ENCODE peak calls at places on chromosomes 2 and 18, in eight cellular contexts. Q, J, P, B, M, H, S and K are unnamed samples.

GRCh38 chr2:38075436-38076249 is at the start of gene CYP1B1:
- DNase-seq in H (peak; percentile 29), P (peak; percentile 79), Q (peak; percentile 47), M (no peak), J (peak; percentile 71), B (peak; percentile 11), S (no peak), K (no peak)

GRCh38 chr2:73610111-73610510 is 32.1 kb downstream of the NAT8 start:
- DNase-seq in B (no peak), H (no peak), Q (peak; percentile 53), M (no peak), P (no peak), J (no peak), S (no peak), K (no peak)

GRCh38 chr2:132562245-132562644 is 107.8 kb downstream of the LYPD1 start:
- DNase-seq in H (no peak), J (no peak), B (no peak), P (no peak), M (no peak), S (no peak), Q (peak; percentile 34), K (no peak)

GRCh38 chr2:47198985-47199451 is 43.9 kb upstream of the STPG4 start:
- DNase-seq in J (no peak), M (peak; percentile 99), S (no peak), H (no peak), B (no peak), Q (peak; percentile 100), P (no peak), K (peak; percentile 99)

GRCh38 chr2:30472326-30472725 is 25.3 kb downstream of the LCLAT1 start:
- DNase-seq in S (no peak), B (no peak), P (no peak), H (no peak), M (no peak), J (no peak), Q (no peak), K (peak; percentile 44)

GRCh38 chr2:105175231-105175630 is 66.3 kb upstream of the GPR45 start:
- DNase-seq in H (no peak), S (no peak), B (no peak), P (no peak), M (no peak), J (no peak), Q (peak; percentile 22), K (no peak)

GRCh38 chr2:116511426-116511825 is 1303.1 kb upstream of the DDX18 start:
- DNase-seq in B (no peak), Q (no peak), J (no peak), M (no peak), H (no peak), S (no peak), P (no peak), K (no peak)

GRCh38 chr2:173983414-173983871 is 18.3 kb upstream of the SP3 start:
- DNase-seq in J (no peak), H (peak; percentile 16), Q (peak; percentile 39), B (no peak), P (no peak), M (no peak), S (no peak), K (no peak)

GRCh38 chr2:224838335-224838734 is 122.2 kb upstream of the CCDC195 start:
- DNase-seq in H (no peak), B (no peak), S (no peak), M (peak; percentile 39), J (no peak), Q (peak; percentile 55), P (no peak), K (peak; percentile 31)

GRCh38 chr2:101581675-101582299 is 106.9 kb upstream of the RFX8 start:
- DNase-seq in Q (no peak), S (no peak), M (no peak), P (no peak), J (no peak), H (no peak), B (no peak), K (no peak)

GRCh38 chr2:167140767-167141166 is 252.5 kb downstream of the XIRP2 start:
- DNase-seq in B (peak; percentile 57), H (no peak), Q (peak; percentile 99), M (peak; percentile 41), J (no peak), P (no peak), S (no peak), K (peak; percentile 87)

GRCh38 chr2:72789241-72789640 is 36.6 kb downstream of the EXOC6B start:
- DNase-seq in P (no peak), S (no peak), M (no peak), H (no peak), B (no peak), Q (no peak), J (no peak), K (no peak)

GRCh38 chr2:8642332-8643078 is 39.4 kb upstream of the ID2 start:
- DNase-seq in Q (no peak), B (no peak), P (no peak), J (peak; percentile 14), M (no peak), H (peak; percentile 59), S (no peak), K (no peak)

GRCh38 chr2:8643238-8643995 is 38.4 kb upstream of the ID2 start:
- DNase-seq in Q (no peak), S (no peak), P (no peak), M (no peak), B (no peak), J (no peak), H (no peak), K (no peak)

GRCh38 chr2:8645176-8645831 is 36.6 kb upstream of the ID2 start:
- DNase-seq in S (no peak), M (no peak), J (peak; percentile 50), B (no peak), Q (no peak), H (no peak), P (peak; percentile 58), K (no peak)

GRCh38 chr2:8643996-8644356 is 37.9 kb upstream of the ID2 start:
- DNase-seq in Q (no peak), M (no peak), S (no peak), B (no peak), P (no peak), J (peak; percentile 16), H (no peak), K (no peak)

GRCh38 chr2:8644605-8645175 is 37.2 kb upstream of the ID2 start:
- DNase-seq in H (no peak), P (peak; percentile 73), J (peak; percentile 74), Q (no peak), S (no peak), B (peak; percentile 44), M (no peak), K (no peak)
- TF ChIP-seq CTCF in H (no peak), P (peak; percentile 50), J (peak; percentile 59), Q (no peak), S (no peak), B (no peak), M (no peak), K (peak; percentile 35)

DNA sequence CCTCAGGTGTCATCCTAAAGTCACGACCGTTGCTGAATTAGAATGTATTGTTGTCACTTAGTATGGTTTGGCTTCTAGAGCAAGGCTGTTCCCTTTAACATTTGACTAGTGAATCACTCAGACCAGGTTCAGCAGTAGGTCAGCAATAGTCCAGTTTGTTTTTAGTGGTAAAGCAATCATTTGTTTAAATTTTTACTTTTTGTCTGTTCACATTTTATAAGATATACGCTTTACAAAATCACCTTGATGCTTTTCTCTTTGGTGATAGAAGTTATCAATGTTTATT is 1.2 kb downstream of the BABAM2 start:
- DNase-seq in H (no peak), J (no peak), P (no peak), M (no peak), S (no peak), B (no peak), Q (peak; percentile 62), K (no peak)
- H3K4me3 ChIP-seq in H (no peak overlapping the region), J (no peak overlapping the region), P (no peak overlapping the region), M (no peak overlapping the region), S (no peak overlapping the region), B (no peak overlapping the region), Q (no peak overlapping the region), K (no peak overlapping the region)

DNA sequence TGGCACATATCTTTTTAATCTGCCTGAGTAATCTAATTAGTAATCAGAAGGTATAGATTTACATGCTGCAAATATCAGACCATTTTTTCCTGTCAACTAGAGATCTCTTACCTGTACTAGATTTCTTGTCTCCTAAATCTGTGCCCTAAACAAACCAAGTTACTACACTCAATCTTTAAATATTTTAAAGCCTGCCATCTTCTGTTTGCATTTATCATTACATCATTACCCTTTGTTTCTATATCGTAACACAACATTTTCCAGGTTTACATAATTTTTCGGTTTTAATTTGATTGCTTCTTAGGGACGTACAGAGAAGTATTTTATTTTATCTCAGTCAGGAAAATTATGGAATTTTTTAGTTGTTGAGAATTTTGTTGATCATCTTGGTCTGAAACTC is 25.7 kb downstream of the PSMA8 start:
- DNase-seq in M (no peak), B (no peak), Q (no peak), J (no peak), P (no peak), S (no peak), H (no peak), K (peak; percentile 5)
- TF ChIP-seq CTCF in M (no peak), B (no peak), Q (no peak), J (no peak), P (no peak), S (no peak), H (peak; percentile 37), K (peak; percentile 16)

GRCh38 chr2:1743396-1744150 is 742 bp downstream of the PXDN start:
- DNase-seq in P (peak; percentile 64), H (peak; percentile 83), J (peak; percentile 44), B (no peak), S (no peak), Q (peak; percentile 63), M (no peak), K (peak; percentile 72)

GRCh38 chr2:1740714-1741584 is 3.4 kb downstream of the PXDN start:
- DNase-seq in M (no peak), J (peak; percentile 28), S (no peak), P (peak; percentile 52), Q (no peak), H (no peak), B (no peak), K (no peak)

GRCh38 chr2:1741851-1742250 is 2.5 kb downstream of the PXDN start:
- DNase-seq in J (peak; percentile 14), P (peak; percentile 45), M (no peak), B (no peak), S (no peak), Q (no peak), H (no peak), K (no peak)

GRCh38 chr2:1742680-1743395 is 1.5 kb downstream of the PXDN start:
- DNase-seq in Q (peak; percentile 94), P (peak; percentile 84), S (peak; percentile 67), B (peak; percentile 57), J (peak; percentile 76), H (peak; percentile 83), M (no peak), K (peak; percentile 92)

DNA sequence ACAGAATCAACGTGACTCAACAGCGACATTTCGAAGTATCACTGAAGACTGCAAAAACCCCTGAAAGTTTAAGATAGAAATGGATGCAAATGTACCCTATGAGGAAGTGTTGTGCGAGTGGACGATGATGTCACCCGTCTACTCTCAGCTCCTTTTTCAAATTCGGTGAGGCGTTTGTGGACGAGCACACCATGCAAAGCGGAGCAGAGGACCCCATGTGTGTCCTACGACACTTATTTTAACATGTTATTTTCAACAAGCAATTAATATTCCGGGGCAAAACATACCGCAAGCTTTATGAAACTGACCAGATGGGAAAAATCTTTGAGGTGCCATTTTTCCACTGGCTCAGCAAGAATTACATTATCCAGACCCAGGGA is 2.0 kb downstream of the PXDN start:
- DNase-seq in P (no peak), B (no peak), Q (peak; percentile 51), H (no peak), J (no peak), S (no peak), M (no peak), K (no peak)
- H3K4me3 ChIP-seq in P (peak overlapping the region; percentile 67), B (no peak overlapping the region), Q (peak overlapping the region; percentile 77), H (peak overlapping the region; percentile 93), J (peak overlapping the region; percentile 68), S (peak overlapping the region; percentile 92), M (peak overlapping the region; percentile 70), K (peak overlapping the region; percentile 77)